ENCODE peak calls at places on chromosomes 1 and 21, in four cellular contexts. E, C, S and O are unnamed samples.

GRCh38 chr1:67211589-67212563 is 45.6 kb downstream of the IL23R start:
- DNase-seq in C (no peak), S (no peak), E (peak), O (no peak)

GRCh38 chr1:6396998-6397397 is 3.4 kb upstream of the ACOT7 start:
- DNase-seq in S (no peak), C (no peak), E (no peak), O (no peak)

GRCh38 chr1:26412180-26412840 is 1.7 kb downstream of the LIN28A start:
- DNase-seq in S (no peak), E (no peak), C (peak), O (no peak)

GRCh38 chr1:41500781-41501518 is 16.5 kb upstream of the EDN2 start:
- DNase-seq in S (no peak), C (no peak), E (no peak), O (no peak)

GRCh38 chr1:188689542-188689941 is 1788.1 kb downstream of the BRINP3 start:
- DNase-seq in S (no peak), C (no peak), E (no peak), O (no peak)

GRCh38 chr1:162951553-162952315 is 90.8 kb upstream of the CCDC190 start:
- DNase-seq in C (no peak), S (no peak), E (peak), O (no peak)

GRCh38 chr21:26077523-26077922 is 93.0 kb downstream of the APP start:
- DNase-seq in S (no peak), E (no peak), C (no peak), O (no peak)

GRCh38 chr21:41897690-41898089 is 18.5 kb upstream of the PRDM15 start:
- DNase-seq in C (no peak), S (no peak), E (no peak), O (no peak)

GRCh38 chr1:93554883-93555872 is 107.3 kb downstream of the FNBP1L start:
- DNase-seq in E (no peak), C (no peak), S (no peak), O (no peak)

GRCh38 chr1:160309183-160309535 is 24.2 kb upstream of the PEX19 start:
- DNase-seq in E (peak), C (no peak), S (peak), O (no peak)

GRCh38 chr1:2000850-2001249 is 2.7 kb downstream of the CFAP74 start:
- DNase-seq in S (no peak), E (no peak), C (no peak), O (no peak)

GRCh38 chr1:151342562-151342961 is 4.5 kb downstream of the RFX5 start:
- DNase-seq in E (no peak), S (no peak), C (no peak), O (no peak)

GRCh38 chr1:190864013-190864610 is 386.4 kb upstream of the BRINP3 start:
- DNase-seq in E (no peak), S (no peak), C (no peak), O (no peak)

GRCh38 chr1:109918077-109918606 is 7.5 kb downstream of the CSF1 start:
- DNase-seq in E (no peak), C (no peak), S (no peak), O (no peak)

GRCh38 chr1:235069577-235070563 is 58.8 kb downstream of the TOMM20 start:
- DNase-seq in S (peak), E (peak), C (no peak), O (no peak)

GRCh38 chr21:45747802-45748445 is 104.4 kb downstream of the PCBP3 start:
- DNase-seq in E (peak), C (no peak), S (no peak), O (peak)

GRCh38 chr1:15950302-15950701 is 25.6 kb downstream of the ZBTB17 start:
- DNase-seq in C (peak), S (no peak), E (no peak), O (no peak)

GRCh38 chr1:9561429-9561828 is 22.2 kb downstream of the SLC25A33 start:
- DNase-seq in C (no peak), E (peak), S (peak), O (no peak)

GRCh38 chr1:160261526-160261877 is 847 bp downstream of the DCAF8 start:
- DNase-seq in C (no peak), E (peak), S (peak), O (no peak)

GRCh38 chr1:95407864-95408291 is 173.9 kb downstream of the RWDD3 start:
- DNase-seq in S (no peak), E (no peak), C (no peak), O (no peak)

GRCh38 chr21:46649356-46649755 is 13.9 kb downstream of the PRMT2 start:
- DNase-seq in E (no peak), C (no peak), S (no peak), O (no peak)

GRCh38 chr1:152917794-152918193 is 9.4 kb downstream of the IVL start:
- DNase-seq in C (no peak), S (no peak), E (peak), O (no peak)

GRCh38 chr1:94884101-94884875 is 42.6 kb downstream of the CNN3 start:
- DNase-seq in E (peak), C (no peak), S (peak), O (no peak)

GRCh38 chr1:30488324-30488913 is 235.0 kb downstream of the MATN1 start:
- DNase-seq in C (no peak), S (no peak), E (no peak), O (no peak)

GRCh38 chr1:167492509-167492910 is 25.8 kb downstream of the CD247 start:
- DNase-seq in S (no peak), C (no peak), E (no peak), O (no peak)

GRCh38 chr1:165907256-165907857 is 79.9 kb downstream of the UCK2 start:
- DNase-seq in E (peak), C (peak), S (no peak), O (no peak)

GRCh38 chr1:157359309-157360020 is 192.8 kb downstream of the FCRL5 start:
- DNase-seq in C (no peak), S (no peak), E (no peak), O (no peak)

GRCh38 chr21:33267250-33267649 is 1.1 kb downstream of the IL10RB start:
- DNase-seq in E (peak), C (no peak), S (peak), O (no peak)

GRCh38 chr1:62012821-62013220 is 181.8 kb upstream of the L1TD1 start:
- DNase-seq in S (no peak), C (no peak), E (no peak), O (no peak)

GRCh38 chr1:211323156-211324063 is 3.2 kb upstream of the TRAF5 start:
- DNase-seq in S (peak), C (no peak), E (peak), O (no peak)

GRCh38 chr1:156744786-156745419 is 4.0 kb upstream of the MRPL24 start:
- DNase-seq in S (no peak), C (no peak), E (no peak), O (no peak)

GRCh38 chr1:217626321-217626720 is 4.6 kb downstream of the GPATCH2 start:
- DNase-seq in C (no peak), E (no peak), S (no peak), O (no peak)